ENCODE peak calls at places on chromosomes 3 and 15, in five cellular contexts. L is transverse colon, Z is WTC11, G is lower lobe of right lung, I is AG09309. J is an unnamed sample.

GRCh38 chr15:93378547-93378946 is 289.5 kb upstream of the RGMA start:
- DNase-seq in L (no peak), Z (no peak), G (no peak), I (no peak), J (no peak)

GRCh38 chr3:185959609-185960517 is 22.0 kb upstream of the TRA2B start:
- DNase-seq in L (peak), Z (no peak), G (no peak), I (peak), J (no peak)

GRCh38 chr15:80811781-80812180 is 32.6 kb downstream of the CEMIP start:
- DNase-seq in L (no peak), Z (no peak), G (no peak), I (no peak), J (no peak)

GRCh38 chr3:116863842-116864626 is 154.5 kb downstream of the TUSC7 start:
- DNase-seq in L (no peak), Z (peak), G (no peak), I (no peak), J (peak)

GRCh38 chr3:134333522-134334181 is 40.6 kb downstream of the AMOTL2 start:
- DNase-seq in L (no peak), Z (no peak), G (no peak), I (peak), J (no peak)

GRCh38 chr3:189325454-189325853 is 153.7 kb downstream of the TPRG1 start:
- DNase-seq in L (no peak), Z (no peak), G (no peak), I (no peak), J (peak)

GRCh38 chr15:99429681-99430081 is 136.1 kb upstream of the MEF2A start:
- DNase-seq in L (peak), Z (peak), G (no peak), I (no peak), J (no peak)

GRCh38 chr3:135218782-135219181 is 423.7 kb downstream of the EPHB1 start:
- DNase-seq in L (no peak), Z (no peak), G (no peak), I (no peak), J (no peak)

GRCh38 chr15:83446904-83447708 is at the start of gene SH3GL3:
- DNase-seq in L (peak), Z (peak), G (peak), I (no peak), J (no peak)

GRCh38 chr3:128455116-128455515 is 11.6 kb downstream of the DNAJB8 start:
- DNase-seq in L (no peak), Z (no peak), G (no peak), I (no peak), J (no peak)

GRCh38 chr3:56894912-56895431 is 93.2 kb upstream of the ARHGEF3 start:
- DNase-seq in L (no peak), Z (no peak), G (no peak), I (peak), J (no peak)

GRCh38 chr15:84911879-84912660 is 27.6 kb downstream of the SLC28A1 start:
- DNase-seq in L (peak), Z (no peak), G (no peak), I (peak), J (peak)

GRCh38 chr3:33299395-33300081 is 22.3 kb downstream of the FBXL2 start:
- DNase-seq in L (no peak), Z (no peak), G (no peak), I (peak), J (no peak)

GRCh38 chr15:75718326-75718725 is 5.7 kb upstream of the CSPG4 start:
- DNase-seq in L (peak), Z (no peak), G (no peak), I (no peak), J (no peak)

GRCh38 chr3:123640311-123641083 is 55.6 kb upstream of the HACD2 start:
- DNase-seq in L (no peak), Z (no peak), G (no peak), I (no peak), J (no peak)

GRCh38 chr3:194736896-194737600 is 51.4 kb downstream of the FAM43A start:
- DNase-seq in L (no peak), Z (no peak), G (no peak), I (no peak), J (no peak)

GRCh38 chr3:144556392-144556791 is 584.8 kb downstream of the DIPK2A start:
- DNase-seq in L (no peak), Z (no peak), G (no peak), I (peak), J (no peak)

GRCh38 chr15:100464895-100465294 is 63.9 kb downstream of the CERS3 start:
- DNase-seq in L (no peak), Z (no peak), G (no peak), I (no peak), J (no peak)

GRCh38 chr15:92463826-92464225 is 70.1 kb downstream of the ST8SIA2 start:
- DNase-seq in L (no peak), Z (no peak), G (no peak), I (no peak), J (no peak)

GRCh38 chr3:188343894-188344293 is 189.9 kb downstream of the LPP start:
- DNase-seq in L (no peak), Z (no peak), G (no peak), I (no peak), J (no peak)

GRCh38 chr3:30629736-30630135 is 23.3 kb downstream of the TGFBR2 start:
- DNase-seq in L (no peak), Z (no peak), G (no peak), I (no peak), J (no peak)

GRCh38 chr15:44038801-44039200 is 156.3 kb downstream of the FRMD5 start:
- DNase-seq in L (no peak), Z (peak), G (no peak), I (no peak), J (peak)

GRCh38 chr15:29670945-29671307 is 151.3 kb downstream of the TJP1 start:
- DNase-seq in L (peak), Z (no peak), G (peak), I (peak), J (peak)

GRCh38 chr3:128455786-128456748 is 10.6 kb downstream of the DNAJB8 start:
- DNase-seq in L (no peak), Z (no peak), G (no peak), I (no peak), J (no peak)

GRCh38 chr3:123636431-123636841 is 51.6 kb upstream of the HACD2 start:
- DNase-seq in L (no peak), Z (peak), G (no peak), I (no peak), J (no peak)

GRCh38 chr3:131053021-131053420 is 26.3 kb downstream of the NEK11 start:
- DNase-seq in L (no peak), Z (no peak), G (no peak), I (no peak), J (no peak)

GRCh38 chr3:118804959-118805358 is 229.7 kb downstream of the IGSF11 start:
- DNase-seq in L (no peak), Z (no peak), G (no peak), I (no peak), J (no peak)

GRCh38 chr3:135803291-135803690 is 162.2 kb upstream of the PPP2R3A start:
- DNase-seq in L (no peak), Z (no peak), G (no peak), I (no peak), J (peak)

GRCh38 chr3:156353535-156353934 is 201.4 kb downstream of the SSR3 start:
- DNase-seq in L (no peak), Z (no peak), G (no peak), I (no peak), J (no peak)

GRCh38 chr15:96038650-96039049 is 291.9 kb upstream of the NR2F2 start:
- DNase-seq in L (no peak), Z (no peak), G (no peak), I (no peak), J (no peak)

GRCh38 chr15:26974120-26974780 is 3.3 kb downstream of the GABRG3 start:
- DNase-seq in L (no peak), Z (peak), G (no peak), I (no peak), J (peak)

GRCh38 chr3:126749931-126750759 is 46.1 kb downstream of the CHCHD6 start:
- DNase-seq in L (no peak), Z (no peak), G (no peak), I (no peak), J (no peak)

GRCh38 chr3:184656430-184656990 is 55.4 kb downstream of the MAGEF1 start:
- DNase-seq in L (no peak), Z (no peak), G (no peak), I (no peak), J (no peak)

GRCh38 chr15:57205999-57206398 is 170.3 kb upstream of the CGNL1 start:
- DNase-seq in L (peak), Z (no peak), G (no peak), I (no peak), J (no peak)

GRCh38 chr15:78810003-78810376 is 1.3 kb downstream of the ADAMTS7 start:
- DNase-seq in L (no peak), Z (no peak), G (no peak), I (no peak), J (no peak)

GRCh38 chr15:78811124-78811824 is at the start of gene ADAMTS7:
- DNase-seq in L (peak), Z (peak), G (peak), I (no peak), J (no peak)

GRCh38 chr15:78810377-78811123 is 714 bp downstream of the ADAMTS7 start:
- DNase-seq in L (peak), Z (peak), G (peak), I (no peak), J (no peak)

GRCh38 chr15:78808550-78808949 is 2.7 kb downstream of the ADAMTS7 start:
- DNase-seq in L (no peak), Z (peak), G (no peak), I (no peak), J (no peak)

DNA sequence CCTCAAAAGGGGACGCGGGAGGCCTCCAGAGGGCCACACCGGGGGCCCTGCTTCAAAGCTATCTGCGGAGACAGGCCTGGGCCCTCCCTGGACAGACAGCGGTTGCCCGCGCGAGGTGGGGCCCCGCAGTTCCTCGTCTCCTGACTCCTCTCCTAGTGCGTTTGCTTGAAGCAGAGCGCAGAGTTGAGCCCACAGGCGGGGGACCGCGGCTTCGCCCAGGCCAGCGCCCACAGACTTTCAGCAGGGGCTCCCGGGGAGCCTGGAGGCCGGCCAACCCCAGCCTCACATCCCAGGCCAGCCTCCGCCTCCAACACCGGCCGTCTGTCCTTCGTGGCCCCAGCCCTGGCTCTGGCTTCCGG is 540 bp upstream of the ADAMTS7 start:
- DNase-seq in L (no peak), Z (no peak), G (peak), I (no peak), J (no peak)
- TF ChIP-seq CTCF in L (no peak), Z (no peak), G (no peak), I (no peak), J (no peak)

GRCh38 chr15:42065008-42065407 is 29.4 kb downstream of the PLA2G4D start:
- DNase-seq in L (no peak), Z (no peak), G (no peak), I (no peak), J (no peak)

GRCh38 chr15:42069025-42069424 is 25.3 kb downstream of the PLA2G4D start:
- DNase-seq in L (no peak), Z (no peak), G (no peak), I (no peak), J (no peak)

GRCh38 chr15:42065478-42065877 is 28.9 kb downstream of the PLA2G4D start:
- DNase-seq in L (no peak), Z (no peak), G (no peak), I (no peak), J (no peak)

GRCh38 chr15:42068601-42069000 is 25.8 kb downstream of the PLA2G4D start:
- DNase-seq in L (no peak), Z (no peak), G (no peak), I (no peak), J (no peak)

DNA sequence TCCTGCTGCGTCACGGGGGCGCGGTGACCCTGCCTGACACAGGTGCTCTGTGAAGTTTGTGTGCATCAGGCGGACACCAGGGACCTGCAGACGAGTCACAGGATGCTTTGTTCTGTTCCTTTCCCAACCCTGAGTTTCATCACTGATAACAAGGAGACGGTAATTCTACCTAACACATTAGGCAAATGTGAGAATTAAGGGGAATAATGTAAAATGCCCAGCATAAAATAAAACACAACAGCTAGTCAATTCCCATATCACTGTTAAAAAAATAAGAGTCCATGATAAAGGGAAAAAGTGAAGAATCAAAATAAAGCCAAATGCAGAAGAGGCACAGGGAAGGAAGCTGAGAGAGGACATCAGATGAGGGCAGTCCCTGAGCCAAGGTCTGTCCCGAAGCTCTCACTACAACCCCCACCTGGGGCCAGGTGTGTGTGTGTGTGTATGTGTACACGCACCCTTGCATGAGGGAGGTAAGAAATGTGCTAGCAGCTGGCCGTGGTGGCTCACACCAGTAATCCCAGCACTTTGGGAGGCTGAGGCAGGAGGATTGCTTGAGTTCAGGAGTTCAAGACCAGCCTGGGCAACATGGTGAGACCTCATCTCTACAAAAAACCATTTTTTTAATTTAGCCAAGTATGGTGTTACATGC is 27.5 kb downstream of the PLA2G4D start:
- DNase-seq in L (no peak), Z (no peak), G (no peak), I (no peak), J (no peak)
- TF ChIP-seq CTCF in L (no peak), Z (peak), G (no peak), I (no peak), J (no peak)

DNA sequence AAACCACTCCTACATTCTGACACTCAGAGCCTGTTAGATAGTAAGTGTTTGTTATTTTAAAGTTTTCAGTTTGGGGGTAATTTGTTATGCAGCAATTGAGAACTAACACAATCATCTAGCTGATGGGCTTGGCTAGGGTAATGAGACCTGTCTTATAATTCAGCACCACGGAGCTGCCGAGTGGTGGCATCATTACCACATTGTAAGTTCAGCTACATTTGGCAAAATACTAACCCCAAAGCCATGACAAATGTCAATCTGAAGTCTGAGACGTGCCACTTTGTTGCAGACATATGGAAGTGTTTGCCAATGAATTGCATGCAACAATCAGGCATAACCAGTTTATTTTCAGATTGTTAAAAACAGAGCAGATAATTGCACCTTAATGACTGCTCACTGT is 52.7 kb downstream of the KLHL6 start:
- DNase-seq in L (no peak), Z (no peak), G (no peak), I (no peak), J (no peak)
- TF ChIP-seq CTCF in L (no peak), Z (no peak), G (peak), I (peak), J (peak)

GRCh38 chr3:150602426-150603089 is 563 bp upstream of the SELENOT start:
- DNase-seq in L (no peak), Z (no peak), G (no peak), I (no peak), J (no peak)

GRCh38 chr3:150605998-150606641 is 3.0 kb downstream of the SELENOT start:
- DNase-seq in L (no peak), Z (no peak), G (no peak), I (no peak), J (no peak)

GRCh38 chr3:150603888-150604319 is 783 bp downstream of the SELENOT start:
- DNase-seq in L (no peak), Z (no peak), G (no peak), I (no peak), J (no peak)

GRCh38 chr3:150599611-150600297 is 3.4 kb upstream of the SELENOT start:
- DNase-seq in L (no peak), Z (peak), G (no peak), I (no peak), J (peak)

DNA sequence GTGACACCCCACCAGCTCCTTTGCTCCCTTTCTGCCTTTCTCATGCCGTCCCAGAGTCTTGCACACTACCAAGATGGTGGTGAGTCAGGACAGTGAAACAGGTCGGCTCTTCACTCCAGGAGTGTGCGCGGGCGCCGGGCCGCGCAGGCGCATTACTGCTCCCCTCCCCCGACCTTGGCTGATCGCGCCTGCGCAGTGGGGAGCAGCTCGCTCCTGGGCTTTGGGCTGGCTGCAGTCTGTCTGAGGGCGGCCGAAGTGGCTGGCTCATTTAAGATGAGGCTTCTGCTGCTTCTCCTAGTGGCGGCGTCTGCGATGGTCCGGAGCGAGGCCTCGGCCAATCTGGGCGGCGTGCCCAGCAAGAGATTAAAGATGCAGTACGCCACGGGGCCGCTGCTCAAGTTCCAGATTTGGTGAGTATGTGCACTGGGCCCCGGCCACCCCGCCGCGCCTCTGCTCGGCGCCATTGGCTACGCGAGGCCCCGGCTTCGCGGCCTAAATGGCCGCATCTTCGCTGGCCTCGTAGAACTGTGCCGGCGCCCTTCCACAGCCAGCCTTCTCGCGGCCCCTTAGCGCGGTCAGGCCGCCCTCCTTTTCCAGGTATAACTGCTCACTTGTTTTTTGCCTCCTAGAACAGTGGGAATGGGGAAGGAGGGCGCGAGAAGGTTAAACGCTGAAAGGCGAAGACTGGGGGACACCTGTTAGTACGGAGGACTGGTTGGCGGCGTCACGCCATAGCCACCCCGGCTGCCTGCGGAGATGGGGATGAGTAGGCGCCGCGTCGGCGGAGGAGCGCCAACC is at the start of gene SELENOT:
- DNase-seq in L (peak), Z (peak), G (peak), I (peak), J (peak)
- TF ChIP-seq CTCF in L (peak), Z (no peak), G (peak), I (peak), J (peak)

DNA sequence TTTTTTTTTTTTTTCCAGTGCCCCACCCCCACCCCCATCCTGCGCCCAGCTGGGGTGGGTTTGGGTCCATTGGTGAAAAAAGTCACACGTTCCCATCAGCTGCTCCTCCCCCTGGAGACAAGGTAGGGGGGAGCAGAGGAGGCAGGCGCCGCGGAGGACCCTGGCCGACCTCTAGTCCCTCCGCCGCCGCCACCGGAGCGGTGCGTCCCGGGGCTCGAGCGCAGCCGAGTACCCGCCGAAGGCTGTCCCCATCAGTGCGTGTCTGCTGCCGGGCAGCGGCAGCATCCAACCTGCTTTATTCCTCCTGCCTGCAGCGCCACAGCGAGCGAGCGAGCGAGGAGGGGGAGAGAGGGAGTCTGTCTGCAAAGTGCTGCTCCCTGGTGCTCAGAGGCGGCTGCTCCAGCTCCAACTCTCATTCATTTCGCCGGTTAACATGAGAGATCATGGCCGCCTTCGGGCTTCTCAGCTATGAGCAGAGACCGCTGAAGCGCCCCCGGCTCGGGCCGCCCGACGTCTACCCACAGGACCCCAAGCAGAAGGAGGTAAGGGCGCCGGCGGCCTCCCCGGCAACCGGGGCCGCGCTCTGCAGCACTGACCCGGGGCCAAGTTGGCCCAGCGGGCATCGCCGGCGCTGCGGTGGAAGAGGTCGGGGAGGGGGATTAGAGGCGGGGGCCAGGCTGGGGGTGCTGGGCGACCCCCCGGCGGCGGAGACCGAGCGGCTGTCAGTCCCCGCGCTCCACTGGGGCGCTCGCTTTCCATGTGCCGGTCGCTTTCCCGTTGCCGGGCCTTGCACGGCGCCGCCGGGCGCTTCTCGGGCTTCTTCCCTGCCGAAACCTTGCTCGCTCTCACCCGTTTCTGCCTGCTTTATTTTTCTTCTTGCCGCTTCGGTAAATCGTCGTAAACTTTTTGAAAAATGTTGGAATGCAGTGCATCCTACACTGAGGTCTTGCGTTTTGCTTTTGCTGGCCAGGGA is 1.3 kb downstream of the MED12L start:
- DNase-seq in L (peak), Z (peak), G (peak), I (peak), J (peak)
- TF ChIP-seq CTCF in L (peak), Z (peak), G (peak), I (peak), J (peak)